ENCODE peak calls at places on chromosomes 16 and 17, in five cellular contexts. I is NCI-H510A; J is stimulated activated CD8-positive, alpha-beta memory T cell treated with anti-CD3 and anti-CD28 coated beads, Interleukin-15, amount 100 ng/mL, for 48 hours; Z is H9; X is NCI-H1092 treated with DMSO at 0.1 percent for 48 hours. E is an unnamed sample.

GRCh38 chr17:1551741-1552140 is 10.9 kb downstream of the PITPNA start:
- DNase-seq in I (no peak), J (no peak), Z (no peak), X (no peak), E (no peak)

GRCh38 chr16:66926171-66926570 is 836 bp upstream of the RRAD start:
- DNase-seq in I (no peak), J (no peak), Z (no peak), X (no peak), E (no peak)

GRCh38 chr17:81870155-81870977 is 771 bp downstream of the ARHGDIA start:
- DNase-seq in I (no peak), J (no peak), Z (peak), X (no peak), E (peak)

GRCh38 chr17:57708401-57708800 is 36.7 kb downstream of the CCDC182 start:
- DNase-seq in I (no peak), J (no peak), Z (no peak), X (no peak), E (no peak)

GRCh38 chr16:80569440-80570105 is 28.8 kb downstream of the DYNLRB2 start:
- DNase-seq in I (no peak), J (peak), Z (no peak), X (no peak), E (peak)

GRCh38 chr17:62965649-62966425 is at the start of gene TANC2:
- DNase-seq in I (peak), J (peak), Z (peak), X (peak), E (no peak)

GRCh38 chr17:69042308-69042707 is 18.4 kb downstream of the ABCA9 start:
- DNase-seq in I (no peak), J (no peak), Z (no peak), X (no peak), E (no peak)

GRCh38 chr17:2828396-2829038 is 32.3 kb downstream of the RAP1GAP2 start:
- DNase-seq in I (peak), J (peak), Z (peak), X (peak), E (peak)

GRCh38 chr16:65547799-65548446 is 426.1 kb upstream of the CDH11 start:
- DNase-seq in I (no peak), J (no peak), Z (no peak), X (no peak), E (no peak)

GRCh38 chr17:45127583-45128300 is 4.6 kb downstream of the PLCD3 start:
- DNase-seq in I (no peak), J (no peak), Z (peak), X (no peak), E (no peak)

GRCh38 chr16:1265826-1266225 is 10.0 kb downstream of the TPSD1 start:
- DNase-seq in I (no peak), J (no peak), Z (no peak), X (no peak), E (no peak)

GRCh38 chr17:7754656-7755055 is 37.1 kb downstream of the DNAH2 start:
- DNase-seq in I (no peak), J (no peak), Z (no peak), X (no peak), E (no peak)

E was measured in NK-92 treated with Interleukin-12 subunit alpha and Interleukin-12 subunit beta, amount 100 ng/mL, for 24 hours.